ENCODE peak calls at places on chromosome 20, in ten cellular contexts. W is upper lobe of right lung, H is GM10248, B is H9, V is ovary, C is left ventricle myocardium inferior, D is fibroblast of pulmonary artery, U is foreskin fibroblast, R is epithelial cell of esophagus, I is foreskin keratinocyte. Z is an unnamed sample.

GRCh38 chr20:45246109-45246508 is 8.3 kb downstream of the SLPI start:
- DNase-seq in V (no peak), I (no peak), U (no peak), W (no peak), H (no peak), D (no peak), R (no peak), B (no peak), C (no peak), Z (no peak)

GRCh38 chr20:40959325-40960092 is 69.1 kb upstream of the TOP1 start:
- DNase-seq in R (no peak), U (no peak), W (no peak), I (no peak), B (peak; percentile 8), C (no peak), V (no peak), D (no peak), H (no peak), Z (peak; percentile 0)

GRCh38 chr20:9220874-9221547 is 152.1 kb downstream of the PLCB4 start:
- DNase-seq in W (no peak), C (no peak), U (peak; percentile 46), D (peak; percentile 58), V (no peak), I (no peak), B (no peak), R (no peak), H (no peak), Z (no peak)

GRCh38 chr20:50127587-50128519 is 14.9 kb upstream of the UBE2V1 start:
- DNase-seq in V (no peak), D (no peak), R (no peak), I (no peak), C (no peak), W (no peak), U (no peak), H (no peak), B (no peak), Z (no peak)

GRCh38 chr20:45257161-45257560 is 2.8 kb upstream of the SLPI start:
- DNase-seq in U (no peak), W (no peak), V (no peak), I (no peak), H (no peak), R (peak; percentile 82), B (no peak), D (no peak), C (no peak), Z (no peak)

GRCh38 chr20:63567382-63568169 is 6.5 kb downstream of the HELZ2 start:
- DNase-seq in U (no peak), B (no peak), V (no peak), C (no peak), R (no peak), I (no peak), W (peak; percentile 87), H (peak; percentile 69), D (no peak), Z (peak; percentile 79)

GRCh38 chr20:46853926-46854325 is 40.7 kb upstream of the EYA2 start:
- DNase-seq in C (no peak), D (no peak), H (no peak), U (no peak), W (no peak), B (no peak), V (no peak), I (no peak), R (no peak), Z (no peak)

GRCh38 chr20:11195899-11196558 is 522.2 kb upstream of the JAG1 start:
- DNase-seq in W (no peak), H (no peak), V (no peak), R (peak; percentile 90), B (no peak), U (peak; percentile 74), D (peak; percentile 60), I (peak; percentile 96), C (no peak), Z (no peak)

GRCh38 chr20:1820137-1821074 is 74.8 kb upstream of the SIRPA start:
- DNase-seq in V (no peak), C (no peak), W (no peak), U (peak; percentile 81), R (peak; percentile 72), D (peak; percentile 54), I (no peak), B (no peak), H (no peak), Z (no peak)

GRCh38 chr20:34922654-34923381 is 32.8 kb downstream of the GSS start:
- DNase-seq in V (no peak), H (no peak), R (peak; percentile 91), I (peak; percentile 33), B (no peak), U (peak; percentile 92), D (peak; percentile 87), C (no peak), W (no peak), Z (no peak)

GRCh38 chr20:10449270-10449669 is 14.2 kb downstream of the SLX4IP start:
- DNase-seq in D (no peak), C (no peak), W (no peak), U (no peak), R (peak; percentile 23), B (no peak), I (no peak), H (no peak), V (no peak), Z (no peak)

GRCh38 chr20:18677126-18677525 is 89.3 kb downstream of the DTD1 start:
- DNase-seq in R (no peak), H (no peak), V (no peak), D (no peak), W (no peak), U (no peak), I (no peak), B (no peak), C (no peak), Z (no peak)

GRCh38 chr20:60976913-60977312 is 275.1 kb upstream of the CDH4 start:
- DNase-seq in B (no peak), I (no peak), U (no peak), V (no peak), H (no peak), D (no peak), C (no peak), R (no peak), W (no peak), Z (no peak)
- TF ChIP-seq CTCF in B (peak; percentile 45), I (no peak), U (no peak), V (no peak), H (no peak), D (no peak), C (no peak), R (no peak), W (no peak), Z (no peak)

GRCh38 chr20:4451487-4451886 is 270.2 kb upstream of the PRND start:
- DNase-seq in D (no peak), I (peak; percentile 56), C (no peak), H (no peak), W (no peak), U (peak; percentile 22), R (peak; percentile 91), B (no peak), V (no peak), Z (no peak)

GRCh38 chr20:4445331-4445730 is 276.4 kb upstream of the PRND start:
- DNase-seq in B (no peak), D (no peak), R (no peak), V (no peak), I (no peak), U (no peak), H (no peak), C (no peak), W (no peak), Z (no peak)

GRCh38 chr20:4453369-4453768 is 268.3 kb upstream of the PRND start:
- DNase-seq in I (no peak), R (no peak), W (no peak), C (no peak), U (peak; percentile 67), B (no peak), D (no peak), H (no peak), V (no peak), Z (no peak)

GRCh38 chr20:4445780-4446179 is 275.9 kb upstream of the PRND start:
- DNase-seq in R (no peak), I (no peak), C (no peak), H (no peak), V (no peak), B (no peak), D (no peak), W (no peak), U (peak; percentile 51), Z (no peak)

DNA sequence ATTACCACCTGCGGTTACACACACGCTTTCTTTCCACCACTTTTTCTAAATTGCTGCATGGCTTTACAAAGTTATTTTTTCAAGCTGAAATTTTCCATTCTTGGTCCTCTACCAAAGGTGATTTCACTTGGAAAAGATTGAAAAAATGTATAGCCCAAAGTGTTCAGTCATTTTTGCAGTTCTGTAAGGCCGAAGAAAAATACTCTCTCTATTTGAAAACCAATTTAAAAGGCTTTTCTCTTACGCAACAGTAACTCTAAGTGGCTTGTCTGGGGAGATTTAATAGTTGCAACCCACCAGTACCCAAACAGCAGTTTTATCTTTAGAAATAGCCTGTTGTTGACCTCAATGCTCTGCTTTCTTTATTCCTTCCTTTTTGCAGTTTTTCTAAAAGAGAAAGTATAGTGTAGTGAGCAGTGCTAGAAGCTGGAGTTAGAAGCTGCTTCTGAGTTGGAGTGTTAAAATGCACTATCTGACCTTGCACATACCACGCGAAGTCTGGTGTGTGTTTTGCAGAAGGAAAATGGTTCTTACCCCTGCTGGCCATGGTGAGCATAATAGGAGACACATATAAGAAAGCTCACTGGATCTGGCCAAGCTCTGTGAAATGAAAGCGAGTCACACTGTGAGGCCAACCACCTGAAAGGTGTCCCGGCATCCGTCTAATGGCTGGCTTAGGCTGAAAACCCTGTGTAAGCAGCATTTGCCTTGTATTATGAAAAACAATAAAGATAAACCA is 271.6 kb upstream of the PRND start:
- DNase-seq in B (no peak), C (no peak), I (no peak), D (peak; percentile 35), V (no peak), R (peak; percentile 68), H (no peak), U (peak; percentile 63), W (no peak), Z (no peak)
- TF ChIP-seq CTCF in B (peak; percentile 42), C (peak; percentile 49), I (peak; percentile 38), D (peak; percentile 27), V (no peak), R (peak; percentile 34), H (no peak), U (peak; percentile 32), W (peak; percentile 10), Z (no peak)

DNA sequence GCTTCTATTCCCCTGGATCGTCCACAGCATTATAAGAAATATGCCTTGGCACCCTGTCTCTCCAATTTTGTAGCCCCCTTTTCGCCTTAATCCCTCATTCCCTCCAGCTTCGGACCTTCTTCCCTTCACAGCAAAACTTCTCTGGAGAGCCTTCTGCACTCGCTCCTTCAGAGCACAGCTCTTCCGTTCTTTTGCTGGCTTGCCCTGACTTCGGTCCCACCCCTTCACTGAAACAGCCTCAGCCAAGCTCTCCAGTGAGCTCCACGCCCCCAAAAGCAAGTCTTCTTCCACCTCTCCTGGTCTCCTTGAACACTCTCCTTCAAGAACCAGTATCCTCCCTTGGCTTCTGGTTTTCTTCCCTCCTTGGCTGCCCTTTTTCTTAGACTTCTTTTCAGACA is 134.7 kb upstream of the RNF24 start:
- DNase-seq in V (no peak), H (no peak), U (peak; percentile 76), D (peak; percentile 69), B (no peak), W (peak; percentile 22), I (no peak), R (peak; percentile 28), C (no peak), Z (no peak)
- TF ChIP-seq CTCF in V (no peak), H (no peak), U (no peak), D (no peak), B (no peak), W (no peak), I (no peak), R (no peak), C (no peak), Z (no peak)

GRCh38 chr20:56200456-56200855 is 48.1 kb upstream of the MC3R start:
- DNase-seq in C (no peak), U (no peak), W (no peak), R (no peak), D (no peak), H (no peak), I (no peak), V (no peak), B (no peak), Z (no peak)
- TF ChIP-seq CTCF in C (no peak), U (peak; percentile 12), W (no peak), R (peak; percentile 20), D (peak; percentile 2), H (no peak), I (peak; percentile 53), V (no peak), B (peak; percentile 54), Z (peak; percentile 35)